ENCODE peak calls at places on chromosomes 16 and 17, in ten cellular contexts. L is C1 segment of cervical spinal cord; W is ELR; V is LNCaP clone FGC; M is Ammon's horn; D is RWPE2; G is stimulated activated CD4-positive, alpha-beta T cell treated with anti-CD3 and anti-CD28 coated beads, Interleukin-1b, Interleukin-23, amount 100 ng/mL, for 1 hour; S is AG09309; Y is AG08395; X is activated T-helper 1 cell treated with anti-CD3 and anti-CD28 coated beads, Interleukin-2, amount 50 U/mL, for 16 hours. E is an unnamed sample.

GRCh38 chr17:40190197-40191021 is 13.1 kb downstream of the RAPGEFL1 start:
- DNase-seq in L (no peak), W (peak), V (no peak), M (no peak), D (no peak), G (no peak), S (no peak), Y (no peak), X (no peak), E (no peak)

GRCh38 chr17:82124101-82124500 is 26.1 kb upstream of the FASN start:
- DNase-seq in L (no peak), W (no peak), V (no peak), M (no peak), D (no peak), G (no peak), S (no peak), Y (no peak), X (no peak), E (no peak)

GRCh38 chr17:59963738-59964454 is 644 bp downstream of the RNFT1 start:
- DNase-seq in L (peak), W (peak), V (no peak), M (peak), D (no peak), G (no peak), S (no peak), Y (peak), X (peak), E (no peak)

GRCh38 chr16:12095275-12096161 is 119.0 kb downstream of the SNX29 start:
- DNase-seq in L (peak), W (peak), V (peak), M (peak), D (peak), G (peak), S (no peak), Y (peak), X (peak), E (no peak)

GRCh38 chr17:73787721-73788051 is 143.4 kb upstream of the SDK2 start:
- DNase-seq in L (no peak), W (no peak), V (no peak), M (no peak), D (no peak), G (no peak), S (no peak), Y (no peak), X (no peak), E (no peak)

GRCh38 chr16:88970539-88971065 is 6.4 kb downstream of the CBFA2T3 start:
- DNase-seq in L (no peak), W (no peak), V (no peak), M (no peak), D (no peak), G (no peak), S (no peak), Y (no peak), X (no peak), E (no peak)

GRCh38 chr17:78664476-78665384 is 87.5 kb upstream of the DNAH17 start:
- DNase-seq in L (no peak), W (no peak), V (peak), M (no peak), D (peak), G (no peak), S (no peak), Y (no peak), X (no peak), E (no peak)

GRCh38 chr16:67528870-67529638 is 425 bp downstream of the RIPOR1 start:
- DNase-seq in L (no peak), W (peak), V (no peak), M (no peak), D (no peak), G (no peak), S (no peak), Y (peak), X (no peak), E (no peak)

GRCh38 chr16:67842509-67843342 is 606 bp downstream of the THAP11 start:
- DNase-seq in L (no peak), W (peak), V (no peak), M (peak), D (peak), G (no peak), S (no peak), Y (peak), X (peak), E (no peak)

GRCh38 chr17:29250666-29251065 is 4.0 kb downstream of the CRYBA1 start:
- DNase-seq in L (no peak), W (peak), V (no peak), M (no peak), D (no peak), G (no peak), S (no peak), Y (peak), X (no peak), E (no peak)

GRCh38 chr17:64148017-64148631 is 18.2 kb upstream of the ERN1 start:
- DNase-seq in L (no peak), W (peak), V (peak), M (no peak), D (no peak), G (no peak), S (no peak), Y (no peak), X (no peak), E (no peak)

E was measured in AG09319.